ENCODE peak calls at places on chromosomes 12 and 14, in four cellular contexts. One of them, this sample, is unnamed. For H3K27me3, the result is how much of the 10 kb centered on the place peaks cover.

GRCh38 chr12:19847294-19848059 is 408.2 kb downstream of the AEBP2 start:
- DNase-seq in mammary epithelial cell: no peak
- DNase-seq in fibroblast of lung: peak
- DNase-seq in transverse colon: no peak
- DNase-seq in this sample: no peak

GRCh38 chr14:78412475-78412874 is 242.3 kb downstream of the NRXN3 start:
- DNase-seq in mammary epithelial cell: no peak
- DNase-seq in transverse colon: no peak
- DNase-seq in fibroblast of lung: no peak
- DNase-seq in this sample: no peak

GRCh38 chr12:124188561-124189405 is 106.1 kb upstream of the RFLNA start:
- DNase-seq in transverse colon: no peak
- DNase-seq in fibroblast of lung: no peak
- DNase-seq in mammary epithelial cell: no peak
- DNase-seq in this sample: peak

GRCh38 chr14:96903444-96904023 is 106.4 kb downstream of the VRK1 start:
- DNase-seq in transverse colon: no peak
- DNase-seq in fibroblast of lung: peak
- DNase-seq in mammary epithelial cell: no peak
- DNase-seq in this sample: no peak

GRCh38 chr12:132784580-132784979 is 22.9 kb upstream of the ANKLE2 start:
- DNase-seq in transverse colon: no peak
- DNase-seq in mammary epithelial cell: no peak
- DNase-seq in fibroblast of lung: no peak
- DNase-seq in this sample: no peak

GRCh38 chr14:78982551-78982950 is 812.4 kb downstream of the NRXN3 start:
- DNase-seq in transverse colon: no peak
- DNase-seq in mammary epithelial cell: no peak
- DNase-seq in fibroblast of lung: peak
- DNase-seq in this sample: no peak

GRCh38 chr14:94269156-94269555 is 23.9 kb downstream of the SERPINA10 start:
- DNase-seq in fibroblast of lung: no peak
- DNase-seq in transverse colon: no peak
- DNase-seq in mammary epithelial cell: peak
- DNase-seq in this sample: no peak

GRCh38 chr14:93987815-93988476 is 9.2 kb upstream of the CCDC197 start:
- DNase-seq in mammary epithelial cell: no peak
- DNase-seq in transverse colon: no peak
- DNase-seq in fibroblast of lung: no peak
- DNase-seq in this sample: no peak

GRCh38 chr12:116274552-116275375 is 2.7 kb downstream of the MED13L start:
- DNase-seq in mammary epithelial cell: no peak
- DNase-seq in transverse colon: no peak
- DNase-seq in fibroblast of lung: no peak
- DNase-seq in this sample: no peak

GRCh38 chr14:79011091-79011919 is 841.1 kb downstream of the NRXN3 start:
- DNase-seq in mammary epithelial cell: peak
- DNase-seq in fibroblast of lung: peak
- DNase-seq in transverse colon: no peak
- DNase-seq in this sample: peak

GRCh38 chr12:54723653-54724256 is 75.6 kb upstream of the DCD start:
- DNase-seq in mammary epithelial cell: no peak
- DNase-seq in fibroblast of lung: peak
- DNase-seq in transverse colon: no peak
- DNase-seq in this sample: peak

GRCh38 chr14:21264025-21264801 is 5.0 kb downstream of the HNRNPC start:
- DNase-seq in transverse colon: no peak
- DNase-seq in mammary epithelial cell: peak
- DNase-seq in fibroblast of lung: peak
- DNase-seq in this sample: peak

GRCh38 chr12:51868821-51869489 is 18.9 kb upstream of the ANKRD33 start:
- DNase-seq in transverse colon: no peak
- DNase-seq in mammary epithelial cell: no peak
- DNase-seq in fibroblast of lung: no peak
- DNase-seq in this sample: no peak

GRCh38 chr12:131065279-131065678 is 111.6 kb downstream of the ADGRD1 start:
- DNase-seq in fibroblast of lung: no peak
- DNase-seq in transverse colon: no peak
- DNase-seq in mammary epithelial cell: no peak
- DNase-seq in this sample: no peak

GRCh38 chr12:3520168-3520567 is 29.2 kb downstream of the PRMT8 start:
- DNase-seq in fibroblast of lung: no peak
- DNase-seq in transverse colon: peak
- DNase-seq in mammary epithelial cell: no peak
- DNase-seq in this sample: no peak

GRCh38 chr14:50400461-50400860 is 3.8 kb upstream of the CDKL1 start:
- DNase-seq in transverse colon: no peak
- DNase-seq in fibroblast of lung: no peak
- DNase-seq in mammary epithelial cell: no peak
- DNase-seq in this sample: no peak

GRCh38 chr14:72916174-72916573 is 10.1 kb upstream of the DCAF4 start:
- DNase-seq in fibroblast of lung: peak
- DNase-seq in mammary epithelial cell: peak
- DNase-seq in transverse colon: no peak
- DNase-seq in this sample: peak

GRCh38 chr14:103125098-103126070 is 2.1 kb downstream of the TNFAIP2 start:
- DNase-seq in transverse colon: no peak
- DNase-seq in mammary epithelial cell: no peak
- DNase-seq in fibroblast of lung: no peak
- DNase-seq in this sample: no peak

GRCh38 chr14:103123128-103123633 is at the start of gene TNFAIP2:
- DNase-seq in transverse colon: peak
- DNase-seq in mammary epithelial cell: no peak
- DNase-seq in fibroblast of lung: no peak
- DNase-seq in this sample: no peak

GRCh38 chr14:103123634-103124500 is 606 bp downstream of the TNFAIP2 start:
- DNase-seq in transverse colon: no peak
- DNase-seq in fibroblast of lung: no peak
- DNase-seq in mammary epithelial cell: no peak
- DNase-seq in this sample: no peak

GRCh38 chr14:103126088-103126872 is 3.0 kb downstream of the TNFAIP2 start:
- DNase-seq in mammary epithelial cell: no peak
- DNase-seq in transverse colon: peak
- DNase-seq in fibroblast of lung: no peak
- DNase-seq in this sample: no peak

GRCh38 chr14:103124501-103125001 is 1.3 kb downstream of the TNFAIP2 start:
- DNase-seq in mammary epithelial cell: no peak
- DNase-seq in fibroblast of lung: no peak
- DNase-seq in transverse colon: no peak
- DNase-seq in this sample: no peak
- H3K4me3 ChIP-seq in mammary epithelial cell: no peak
- H3K4me3 ChIP-seq in fibroblast of lung: no peak
- H3K4me3 ChIP-seq in transverse colon: peak
- H3K4me3 ChIP-seq in this sample: no peak

DNA sequence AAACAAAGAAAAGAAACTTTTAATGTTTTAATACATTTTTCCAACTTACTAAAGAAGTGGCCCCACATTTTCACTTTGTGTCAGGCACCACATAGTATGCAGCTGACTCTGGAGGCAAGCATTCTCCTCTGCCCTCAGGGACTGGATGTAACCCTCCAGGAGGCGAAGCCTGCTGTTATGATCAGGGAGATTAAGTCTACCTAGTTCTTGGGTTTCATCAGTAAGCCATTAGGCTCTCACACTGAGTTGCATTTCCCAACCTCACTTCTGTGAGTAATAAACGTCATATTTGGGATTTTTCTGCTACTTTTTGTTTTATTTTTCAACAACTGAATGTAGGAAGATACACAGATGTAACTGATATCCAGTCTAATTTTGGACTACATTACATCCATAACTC is 101.2 kb upstream of the LRFN5 start:
- DNase-seq in fibroblast of lung: no peak
- DNase-seq in transverse colon: no peak
- DNase-seq in mammary epithelial cell: peak
- DNase-seq in this sample: no peak
- H3K27me3 ChIP-seq in fibroblast of lung: under half
- H3K27me3 ChIP-seq in transverse colon: under half
- H3K27me3 ChIP-seq in mammary epithelial cell: under half
- H3K27me3 ChIP-seq in this sample: under half

DNA sequence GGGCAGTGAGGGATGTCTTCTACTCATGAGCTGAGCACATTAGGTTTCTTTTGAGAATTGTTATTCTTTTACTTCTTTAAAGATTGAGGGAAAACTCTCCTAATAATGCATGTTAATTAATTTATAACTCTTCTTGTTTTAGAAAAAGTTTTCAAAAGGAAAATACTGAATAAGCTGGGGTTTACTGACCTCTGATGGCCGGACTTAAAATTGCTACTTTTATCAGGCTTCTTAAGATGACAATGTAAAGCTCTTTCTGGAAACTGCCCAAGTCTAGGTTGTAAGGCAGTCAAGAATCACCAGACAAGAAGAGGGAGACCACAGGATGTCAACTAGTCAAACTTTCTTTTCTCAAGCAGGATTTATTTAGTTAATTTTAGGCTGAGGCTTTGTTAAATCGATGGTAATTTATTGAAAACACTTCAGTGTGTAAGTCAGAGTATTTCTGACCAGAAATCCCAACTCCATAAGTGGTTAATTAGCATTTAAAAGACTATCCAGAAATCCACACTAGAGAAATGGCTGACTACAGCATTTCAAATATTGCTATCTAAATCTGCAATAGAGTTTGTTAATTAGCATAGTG is 82.1 kb downstream of the AVPR1A start:
- DNase-seq in mammary epithelial cell: peak
- DNase-seq in transverse colon: no peak
- DNase-seq in fibroblast of lung: peak
- DNase-seq in this sample: peak
- TF ChIP-seq CTCF in mammary epithelial cell: peak
- TF ChIP-seq CTCF in transverse colon: no peak
- TF ChIP-seq CTCF in fibroblast of lung: peak
- TF ChIP-seq CTCF in this sample: peak

GRCh38 chr12:57224973-57225679 is 4.4 kb upstream of the SHMT2 start:
- DNase-seq in fibroblast of lung: peak
- DNase-seq in transverse colon: peak
- DNase-seq in mammary epithelial cell: no peak
- DNase-seq in this sample: no peak
- H3K4me3 ChIP-seq in fibroblast of lung: no peak
- H3K4me3 ChIP-seq in transverse colon: no peak
- H3K4me3 ChIP-seq in mammary epithelial cell: no peak
- H3K4me3 ChIP-seq in this sample: no peak

GRCh38 chr12:100359248-100359647 is 2.4 kb downstream of the SLC17A8 start:
- DNase-seq in mammary epithelial cell: no peak
- DNase-seq in transverse colon: no peak
- DNase-seq in fibroblast of lung: no peak
- DNase-seq in this sample: no peak

GRCh38 chr12:100364334-100364733 is 7.5 kb downstream of the SLC17A8 start:
- DNase-seq in fibroblast of lung: no peak
- DNase-seq in transverse colon: no peak
- DNase-seq in mammary epithelial cell: no peak
- DNase-seq in this sample: no peak

GRCh38 chr12:100360450-100360849 is 3.6 kb downstream of the SLC17A8 start:
- DNase-seq in fibroblast of lung: no peak
- DNase-seq in mammary epithelial cell: no peak
- DNase-seq in transverse colon: no peak
- DNase-seq in this sample: no peak

GRCh38 chr12:100356646-100357223 is at the start of gene SLC17A8:
- DNase-seq in fibroblast of lung: no peak
- DNase-seq in mammary epithelial cell: no peak
- DNase-seq in transverse colon: peak
- DNase-seq in this sample: no peak

GRCh38 chr12:100359822-100360221 is 2.9 kb downstream of the SLC17A8 start:
- DNase-seq in transverse colon: no peak
- DNase-seq in fibroblast of lung: no peak
- DNase-seq in mammary epithelial cell: peak
- DNase-seq in this sample: peak
- H3K27me3 ChIP-seq in transverse colon: under half
- H3K27me3 ChIP-seq in fibroblast of lung: under half
- H3K27me3 ChIP-seq in mammary epithelial cell: under half
- H3K27me3 ChIP-seq in this sample: under half

GRCh38 chr14:106044949-106045596 is 518.7 kb downstream of the TMEM121 start:
- DNase-seq in fibroblast of lung: no peak
- DNase-seq in transverse colon: peak
- DNase-seq in mammary epithelial cell: no peak
- DNase-seq in this sample: no peak
- TF ChIP-seq CTCF in fibroblast of lung: no peak
- TF ChIP-seq CTCF in transverse colon: peak
- TF ChIP-seq CTCF in mammary epithelial cell: peak
- TF ChIP-seq CTCF in this sample: no peak

GRCh38 chr12:25025260-25025659 is 76.4 kb upstream of the BCAT1 start:
- DNase-seq in fibroblast of lung: no peak
- DNase-seq in transverse colon: no peak
- DNase-seq in mammary epithelial cell: no peak
- DNase-seq in this sample: no peak
- H3K4me3 ChIP-seq in fibroblast of lung: no peak
- H3K4me3 ChIP-seq in transverse colon: no peak
- H3K4me3 ChIP-seq in mammary epithelial cell: no peak
- H3K4me3 ChIP-seq in this sample: no peak

GRCh38 chr12:34348836-34349672 is 326.8 kb downstream of the ALG10 start:
- DNase-seq in fibroblast of lung: no peak
- DNase-seq in mammary epithelial cell: no peak
- DNase-seq in transverse colon: no peak
- DNase-seq in this sample: no peak

GRCh38 chr12:34350092-34351041 is 328.1 kb downstream of the ALG10 start:
- DNase-seq in mammary epithelial cell: no peak
- DNase-seq in fibroblast of lung: no peak
- DNase-seq in transverse colon: no peak
- DNase-seq in this sample: no peak

GRCh38 chr12:34348064-34348463 is 325.8 kb downstream of the ALG10 start:
- DNase-seq in transverse colon: no peak
- DNase-seq in fibroblast of lung: no peak
- DNase-seq in mammary epithelial cell: no peak
- DNase-seq in this sample: no peak

GRCh38 chr12:34347367-34347766 is 325.1 kb downstream of the ALG10 start:
- DNase-seq in fibroblast of lung: no peak
- DNase-seq in mammary epithelial cell: no peak
- DNase-seq in transverse colon: no peak
- DNase-seq in this sample: no peak

DNA sequence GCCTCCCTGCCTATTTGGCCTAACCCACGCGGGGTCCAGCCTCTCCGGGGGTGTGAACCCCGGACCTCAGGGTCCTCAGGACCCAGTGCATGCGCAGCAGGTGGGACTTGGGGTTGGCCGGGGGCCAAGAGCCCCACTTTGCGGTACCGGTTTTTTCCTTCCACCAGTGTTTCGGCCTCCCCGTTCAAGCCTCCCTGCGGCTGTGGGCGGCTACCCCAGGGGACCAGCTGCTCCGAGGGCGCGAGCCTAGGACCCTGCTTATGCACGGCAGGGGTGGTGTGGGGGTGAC is 327.3 kb downstream of the ALG10 start:
- DNase-seq in transverse colon: no peak
- DNase-seq in mammary epithelial cell: no peak
- DNase-seq in fibroblast of lung: no peak
- DNase-seq in this sample: no peak
- H3K27me3 ChIP-seq in transverse colon: under half
- H3K27me3 ChIP-seq in mammary epithelial cell: under half
- H3K27me3 ChIP-seq in fibroblast of lung: under half
- H3K27me3 ChIP-seq in this sample: under half

GRCh38 chr12:64695550-64695949 is 63.7 kb downstream of the GNS start:
- DNase-seq in mammary epithelial cell: no peak
- DNase-seq in fibroblast of lung: no peak
- DNase-seq in transverse colon: no peak
- DNase-seq in this sample: no peak
- TF ChIP-seq CTCF in mammary epithelial cell: no peak
- TF ChIP-seq CTCF in fibroblast of lung: no peak
- TF ChIP-seq CTCF in transverse colon: no peak
- TF ChIP-seq CTCF in this sample: no peak

This sample was measured in bronchial epithelial cell.